ENCODE peak calls at places on chromosome 18, in four cellular contexts. A, J, C and Z are unnamed samples.

GRCh38 chr18:34159691-34160185 is 65.0 kb downstream of the NOL4 start:
- DNase-seq in C (no peak), A (no peak), J (no peak), Z (no peak)

GRCh38 chr18:79395308-79395640 is 456 bp upstream of the NFATC1 start:
- DNase-seq in C (no peak), J (no peak), A (no peak), Z (no peak)

GRCh38 chr18:8858888-8859511 is 153.6 kb downstream of the MTCL1 start:
- DNase-seq in J (no peak), C (no peak), A (no peak), Z (no peak)

GRCh38 chr18:42339324-42339723 is 384.3 kb downstream of the PIK3C3 start:
- DNase-seq in A (no peak), J (no peak), C (no peak), Z (no peak)

GRCh38 chr18:57621252-57621607 is 406 bp downstream of the NARS1 start:
- DNase-seq in J (no peak), C (no peak), A (no peak), Z (no peak)

GRCh38 chr18:69785466-69785865 is 162.2 kb downstream of the CD226 start:
- DNase-seq in A (no peak), C (no peak), J (no peak), Z (no peak)

GRCh38 chr18:32368170-32368569 is 102.5 kb downstream of the GAREM1 start:
- DNase-seq in C (no peak), A (no peak), J (no peak), Z (no peak)

GRCh38 chr18:24786027-24786426 is 325.6 kb downstream of the HRH4 start:
- DNase-seq in J (no peak), A (no peak), C (no peak), Z (no peak)

GRCh38 chr18:79068299-79068945 is 772 bp upstream of the ATP9B start:
- DNase-seq in C (no peak), J (no peak), A (peak; percentile 68), Z (no peak)

GRCh38 chr18:64519191-64519590 is 370.3 kb upstream of the LINC00305 start:
- DNase-seq in A (no peak), J (no peak), C (no peak), Z (no peak)

GRCh38 chr18:63439334-63439733 is 17.1 kb upstream of the VPS4B start:
- DNase-seq in A (peak; percentile 65), C (peak; percentile 72), J (peak; percentile 66), Z (peak; percentile 54)

GRCh38 chr18:5909130-5909529 is 13.8 kb upstream of the TMEM200C start:
- DNase-seq in J (no peak), C (no peak), A (no peak), Z (no peak)

GRCh38 chr18:37084912-37085311 is 256.0 kb downstream of the KIAA1328 start:
- DNase-seq in J (no peak), C (no peak), A (no peak), Z (no peak)

GRCh38 chr18:9530226-9531009 is 55.1 kb downstream of the RALBP1 start:
- DNase-seq in J (no peak), C (no peak), A (no peak), Z (no peak)

GRCh38 chr18:69946608-69947155 is 991 bp downstream of the CD226 start:
- DNase-seq in J (no peak), A (no peak), C (no peak), Z (no peak)

GRCh38 chr18:21242141-21243040 is at the start of gene GREB1L:
- DNase-seq in A (no peak), J (peak; percentile 70), C (peak; percentile 62), Z (no peak)

GRCh38 chr18:9475643-9476580 is 599 bp downstream of the RALBP1 start:
- DNase-seq in A (peak; percentile 74), J (peak; percentile 84), C (peak; percentile 49), Z (peak; percentile 23)

GRCh38 chr18:8800041-8800441 is 94.7 kb downstream of the MTCL1 start:
- DNase-seq in J (no peak), C (no peak), A (no peak), Z (no peak)

GRCh38 chr18:50817898-50818250 is 1.9 kb downstream of the MRO start:
- DNase-seq in C (no peak), A (no peak), J (no peak), Z (no peak)

GRCh38 chr18:62877448-62878221 is 162.3 kb downstream of the PHLPP1 start:
- DNase-seq in C (no peak), J (no peak), A (no peak), Z (no peak)

GRCh38 chr18:45221363-45221762 is 393.9 kb upstream of the SLC14A2 start:
- DNase-seq in C (no peak), A (no peak), J (no peak), Z (no peak)

GRCh38 chr18:69944434-69944833 is 3.2 kb downstream of the CD226 start:
- DNase-seq in J (no peak), A (no peak), C (no peak), Z (no peak)

GRCh38 chr18:29651121-29651675 is 1391.3 kb downstream of the DSC3 start:
- DNase-seq in J (no peak), C (no peak), A (no peak), Z (no peak)

GRCh38 chr18:79572093-79572780 is 107.4 kb upstream of the CTDP1 start:
- DNase-seq in A (no peak), C (peak; percentile 30), J (no peak), Z (no peak)

GRCh38 chr18:68916734-68917133 is 118.9 kb downstream of the CCDC102B start:
- DNase-seq in A (no peak), J (no peak), C (no peak), Z (no peak)

GRCh38 chr18:47944972-47945843 is 14.7 kb upstream of the SMAD2 start:
- DNase-seq in C (no peak), A (no peak), J (no peak), Z (no peak)

GRCh38 chr18:33184918-33185317 is 255.6 kb downstream of the CCDC178 start:
- DNase-seq in J (no peak), A (no peak), C (no peak), Z (no peak)

GRCh38 chr18:48160622-48161021 is 230.2 kb upstream of the SMAD2 start:
- DNase-seq in J (no peak), C (no peak), A (no peak), Z (no peak)